ENCODE peak calls at places on chromosome 11, in ten cellular contexts. O is foreskin fibroblast, S is esophagus squamous epithelium, Y is upper lobe of right lung, F is lower leg skin, Z is cardiac muscle cell, M is SJSA1, W is Peyer's patch, E is AG04450, J is MM.1S. K is an unnamed sample.

GRCh38 chr11:79102821-79103220 is 338.0 kb downstream of the TENM4 start:
- DNase-seq in W (no peak), J (no peak), S (no peak), O (peak; percentile 45), Z (no peak), Y (no peak), E (no peak), M (no peak), F (no peak), K (no peak)

GRCh38 chr11:128708660-128709059 is 14.8 kb downstream of the FLI1 start:
- DNase-seq in M (no peak), J (no peak), S (no peak), F (no peak), W (no peak), E (no peak), O (no peak), Y (no peak), Z (no peak), K (no peak)

GRCh38 chr11:64844330-64845124 is at the start of gene CDC42BPG:
- DNase-seq in F (no peak), J (peak; percentile 91), S (no peak), Z (peak; percentile 76), W (peak; percentile 95), E (no peak), Y (peak; percentile 94), M (no peak), O (peak; percentile 88), K (peak; percentile 82)

GRCh38 chr11:71914617-71915189 is 13.7 kb downstream of the XNDC1N start:
- DNase-seq in Z (no peak), E (no peak), M (no peak), J (no peak), S (no peak), O (no peak), Y (no peak), F (no peak), W (no peak), K (no peak)

GRCh38 chr11:81005595-81005994 is 1564.8 kb upstream of the TENM4 start:
- DNase-seq in J (no peak), S (no peak), W (no peak), M (no peak), Y (no peak), E (peak; percentile 63), Z (no peak), F (no peak), O (peak; percentile 65), K (peak; percentile 66)

GRCh38 chr11:83257638-83258229 is 28.4 kb downstream of the CCDC90B start:
- DNase-seq in F (no peak), Y (no peak), Z (no peak), E (no peak), M (peak; percentile 32), S (no peak), W (peak; percentile 59), J (no peak), O (peak; percentile 90), K (no peak)

GRCh38 chr11:65546217-65546958 is 11.8 kb downstream of the LTBP3 start:
- DNase-seq in J (peak; percentile 96), E (no peak), W (peak; percentile 99), O (peak; percentile 43), S (peak; percentile 73), Z (peak; percentile 91), Y (peak; percentile 98), M (no peak), F (peak; percentile 87), K (peak; percentile 88)

GRCh38 chr11:86176165-86176884 is 68.2 kb upstream of the EED start:
- DNase-seq in Z (no peak), J (no peak), S (no peak), F (no peak), O (no peak), E (no peak), Y (no peak), M (no peak), W (no peak), K (no peak)

GRCh38 chr11:62542111-62542745 is 4.4 kb downstream of the AHNAK start:
- DNase-seq in Z (no peak), O (no peak), J (no peak), Y (no peak), S (no peak), E (no peak), W (peak; percentile 65), M (no peak), F (no peak), K (no peak)

GRCh38 chr11:41307371-41308080 is 151.9 kb downstream of the LRRC4C start:
- DNase-seq in S (no peak), Y (no peak), E (no peak), Z (no peak), O (no peak), F (no peak), W (no peak), J (no peak), M (no peak), K (no peak)

GRCh38 chr11:105219269-105219668 is 79.7 kb upstream of the CARD18 start:
- DNase-seq in Y (no peak), F (no peak), M (no peak), O (no peak), S (no peak), W (no peak), Z (no peak), J (no peak), E (no peak), K (peak; percentile 14)

GRCh38 chr11:12556155-12556554 is 118.1 kb upstream of the TEAD1 start:
- DNase-seq in M (no peak), O (peak; percentile 75), S (no peak), J (no peak), Z (no peak), W (no peak), Y (no peak), F (peak; percentile 35), E (no peak), K (no peak)

GRCh38 chr11:74171630-74172465 is 759 bp downstream of the PPME1 start:
- DNase-seq in S (no peak), M (no peak), J (no peak), F (no peak), W (no peak), Y (no peak), Z (no peak), O (peak; percentile 20), E (no peak), K (peak; percentile 14)

GRCh38 chr11:74168838-74169237 is 2.0 kb downstream of the C2CD3 start:
- DNase-seq in E (no peak), J (no peak), O (no peak), F (no peak), M (no peak), Z (no peak), Y (no peak), W (no peak), S (no peak), K (no peak)

GRCh38 chr11:74170694-74171629 is at the start of the genes C2CD3 and PPME1:
- DNase-seq in E (peak; percentile 99), Y (peak; percentile 98), Z (peak; percentile 99), M (peak; percentile 96), S (peak; percentile 94), W (peak; percentile 99), J (peak; percentile 99), F (peak; percentile 98), O (peak; percentile 100), K (peak; percentile 100)

DNA sequence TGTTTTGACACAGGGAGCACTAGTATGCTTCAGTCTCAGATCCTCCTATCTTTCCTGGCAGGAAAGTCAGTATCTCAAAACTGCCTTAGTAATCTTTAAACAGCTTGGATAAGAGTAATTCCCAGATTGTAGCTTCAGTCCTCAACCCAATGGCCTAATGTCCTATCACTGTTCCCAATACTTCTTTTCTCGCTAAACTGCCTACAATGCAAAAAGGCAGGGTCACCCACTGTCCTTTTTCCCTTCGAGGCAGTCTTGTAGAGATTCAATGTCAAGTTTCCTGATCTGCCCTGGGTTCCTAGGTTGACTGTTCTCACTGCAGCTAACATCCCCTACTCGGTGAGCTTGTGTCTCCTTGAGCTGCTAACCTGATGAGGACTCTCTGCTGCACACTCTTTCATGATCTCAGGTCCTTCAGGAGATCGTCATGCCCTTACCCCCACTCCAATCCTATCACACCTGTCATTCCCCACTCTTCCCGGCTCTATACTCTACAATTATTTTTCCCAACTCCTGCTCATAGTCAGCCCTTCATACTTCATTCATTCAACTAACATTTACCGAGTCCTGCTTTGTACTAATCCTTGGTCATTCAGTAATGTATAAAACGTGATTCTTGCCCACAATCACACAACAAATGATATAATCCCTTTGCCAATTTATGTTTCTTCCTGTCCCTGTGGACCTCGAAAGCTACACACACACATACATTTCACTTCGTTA is 905 bp downstream of the C2CD3 start:
- DNase-seq in E (no peak), W (no peak), M (no peak), Y (no peak), S (no peak), Z (no peak), J (no peak), F (no peak), O (no peak), K (no peak)
- H3K4me3 ChIP-seq in E (peak overlapping the region; percentile 83), W (peak overlapping the region; percentile 52), M (peak overlapping the region; percentile 59), Y (peak overlapping the region; percentile 88), S (peak overlapping the region; percentile 69), Z (peak overlapping the region; percentile 84), J (peak overlapping the region; percentile 90), F (peak overlapping the region; percentile 50), O (peak overlapping the region; percentile 100), K (peak overlapping the region; percentile 71)

DNA sequence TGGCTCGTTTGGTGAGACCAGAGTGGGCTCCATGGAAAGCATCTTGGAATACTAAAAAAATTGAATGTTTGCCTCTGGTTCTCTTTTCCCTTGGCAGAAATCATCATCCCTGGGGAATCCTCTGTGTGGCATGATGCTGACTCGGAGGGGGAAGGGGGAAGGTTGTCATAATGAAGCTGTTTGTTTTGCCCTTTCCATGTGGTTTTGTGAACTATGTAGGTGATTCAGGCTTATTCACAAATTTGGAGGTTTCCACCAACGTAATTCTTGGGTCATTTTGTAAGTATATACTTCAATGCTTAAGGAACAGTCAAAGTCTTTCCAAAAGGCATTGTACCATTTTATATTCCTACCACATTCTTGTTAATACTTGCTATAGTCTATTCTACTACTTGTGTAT is 754.0 kb upstream of the FAT3 start:
- DNase-seq in W (no peak), F (no peak), Z (no peak), O (no peak), E (no peak), M (no peak), Y (no peak), J (no peak), S (no peak), K (no peak)
- H3K4me3 ChIP-seq in W (no peak overlapping the region), F (no peak overlapping the region), Z (no peak overlapping the region), O (no peak overlapping the region), E (no peak overlapping the region), M (no peak overlapping the region), Y (no peak overlapping the region), J (no peak overlapping the region), S (no peak overlapping the region), K (no peak overlapping the region)

GRCh38 chr11:120316880-120317688 is 8.0 kb upstream of the TLCD5 start:
- DNase-seq in S (no peak), O (peak; percentile 45), M (no peak), Z (peak; percentile 69), W (peak; percentile 71), E (no peak), F (peak; percentile 87), J (no peak), Y (peak; percentile 86), K (peak; percentile 33)
- H3K4me3 ChIP-seq in S (peak overlapping the region; percentile 25), O (no peak overlapping the region), M (no peak overlapping the region), Z (no peak overlapping the region), W (no peak overlapping the region), E (no peak overlapping the region), F (no peak overlapping the region), J (no peak overlapping the region), Y (no peak overlapping the region), K (no peak overlapping the region)

DNA sequence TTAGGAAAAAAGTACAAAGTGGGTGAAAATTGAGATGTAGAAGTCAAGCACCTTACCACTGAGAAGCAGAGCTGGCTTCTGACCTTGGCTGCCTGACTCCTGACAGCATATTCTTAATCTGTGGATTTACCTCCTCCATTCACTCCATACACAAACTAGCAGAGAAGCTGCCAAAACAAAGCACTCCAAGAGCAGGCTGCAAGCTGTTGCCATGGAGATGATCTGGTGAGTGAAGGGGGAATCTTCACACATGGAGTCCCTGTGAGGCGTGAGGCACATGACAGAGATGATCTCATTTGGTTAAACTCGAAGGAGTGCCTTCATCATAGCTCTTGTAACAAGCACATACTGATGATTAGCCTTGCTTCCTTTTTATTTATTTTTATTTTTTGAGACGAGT is 16.1 kb downstream of the COMMD9 start:
- DNase-seq in S (no peak), F (no peak), O (no peak), J (no peak), E (no peak), Y (no peak), W (no peak), Z (no peak), M (no peak), K (no peak)
- H3K4me3 ChIP-seq in S (no peak overlapping the region), F (no peak overlapping the region), O (no peak overlapping the region), J (no peak overlapping the region), E (no peak overlapping the region), Y (no peak overlapping the region), W (no peak overlapping the region), Z (no peak overlapping the region), M (no peak overlapping the region), K (no peak overlapping the region)